ENCODE peak calls at places on chromosomes 1 and 21, in five cellular contexts. Z, W, F, L and D are unnamed samples.

GRCh38 chr1:57826535-57826934 is 402.7 kb upstream of the DAB1 start:
- DNase-seq in L (no peak), F (no peak), W (no peak), Z (no peak), D (no peak)

GRCh38 chr1:228082975-228083870 is 715 bp downstream of the ARF1 start:
- DNase-seq in L (no peak), Z (peak), F (no peak), W (no peak), D (peak)

GRCh38 chr1:59422921-59423575 is 126.2 kb downstream of the FGGY start:
- DNase-seq in Z (no peak), F (no peak), W (no peak), L (no peak), D (no peak)

GRCh38 chr1:44685218-44685617 is 10.7 kb downstream of the ARMH1 start:
- DNase-seq in L (no peak), F (no peak), W (no peak), Z (no peak), D (no peak)

GRCh38 chr1:228095161-228095560 is 8.0 kb downstream of the C1orf35 start:
- DNase-seq in W (no peak), F (no peak), L (no peak), Z (no peak), D (no peak)

GRCh38 chr21:41564871-41565281 is 56.9 kb upstream of the TMPRSS2 start:
- DNase-seq in F (no peak), W (no peak), L (peak), Z (no peak), D (no peak)

GRCh38 chr1:201740086-201740541 is 88.8 kb upstream of the IPO9 start:
- DNase-seq in Z (no peak), F (no peak), W (no peak), L (no peak), D (no peak)

GRCh38 chr1:227785094-227785811 is 30.2 kb upstream of the PRSS38 start:
- DNase-seq in W (no peak), L (no peak), Z (peak), F (no peak), D (no peak)

GRCh38 chr21:26137379-26138060 is 33.0 kb downstream of the APP start:
- DNase-seq in Z (no peak), L (no peak), F (no peak), W (no peak), D (no peak)

GRCh38 chr1:230188826-230189225 is 121.8 kb downstream of the GALNT2 start:
- DNase-seq in W (no peak), Z (no peak), F (no peak), L (no peak), D (no peak)

GRCh38 chr1:159775716-159776115 is 5.0 kb upstream of the DUSP23 start:
- DNase-seq in L (no peak), F (no peak), Z (no peak), W (no peak), D (no peak)

GRCh38 chr1:39501666-39502065 is 10.2 kb downstream of the BMP8A start:
- DNase-seq in F (no peak), Z (no peak), W (no peak), L (no peak), D (no peak)

GRCh38 chr21:38999148-38999547 is 184.1 kb downstream of the PSMG1 start:
- DNase-seq in F (no peak), Z (no peak), W (no peak), L (no peak), D (no peak)

GRCh38 chr1:214506972-214507431 is 44.4 kb downstream of the PTPN14 start:
- DNase-seq in W (peak), Z (no peak), L (peak), F (no peak), D (no peak)

GRCh38 chr1:87851490-87851889 is 522.8 kb downstream of the LMO4 start:
- DNase-seq in Z (no peak), F (no peak), W (no peak), L (no peak), D (no peak)

GRCh38 chr1:204927673-204928641 is 57.3 kb downstream of the NFASC start:
- DNase-seq in W (no peak), L (no peak), F (no peak), Z (no peak), D (no peak)

GRCh38 chr1:201686709-201687455 is 142.1 kb upstream of the IPO9 start:
- DNase-seq in Z (no peak), F (peak), W (peak), L (no peak), D (no peak)

GRCh38 chr1:181135462-181135781 is 46.9 kb downstream of the IER5 start:
- DNase-seq in F (no peak), Z (no peak), L (peak), W (no peak), D (no peak)

GRCh38 chr1:147292635-147293251 is 50.3 kb downstream of the CHD1L start:
- DNase-seq in Z (no peak), L (no peak), F (no peak), W (peak), D (no peak)

GRCh38 chr1:2866415-2867086 is 65.1 kb upstream of the TTC34 start:
- DNase-seq in W (no peak), L (no peak), Z (no peak), F (no peak), D (no peak)

GRCh38 chr1:182280521-182280920 is 111.1 kb downstream of the GLUL start:
- DNase-seq in Z (no peak), L (no peak), F (no peak), W (no peak), D (no peak)

GRCh38 chr1:235327559-235328270 is at the start of gene ARID4B:
- DNase-seq in L (no peak), F (no peak), W (no peak), Z (peak), D (no peak)

GRCh38 chr1:237197470-237198425 is 155.8 kb downstream of the RYR2 start:
- DNase-seq in F (no peak), Z (no peak), L (no peak), W (no peak), D (no peak)

GRCh38 chr1:234727018-234727757 is 117.2 kb upstream of the IRF2BP2 start:
- DNase-seq in Z (no peak), W (no peak), F (no peak), L (no peak), D (no peak)

GRCh38 chr1:38727629-38728175 is 131.9 kb downstream of the RRAGC start:
- DNase-seq in F (no peak), W (no peak), Z (no peak), L (no peak), D (no peak)

GRCh38 chr1:19448491-19449439 is 36.6 kb downstream of the CAPZB start:
- DNase-seq in L (no peak), W (peak), Z (peak), F (no peak), D (no peak)

GRCh38 chr21:44748621-44749020 is 37.2 kb upstream of the TSPEAR start:
- DNase-seq in L (no peak), Z (no peak), W (no peak), F (no peak), D (no peak)

GRCh38 chr1:180532854-180533253 is 25.9 kb upstream of the OVAAL start:
- DNase-seq in L (no peak), Z (no peak), F (no peak), W (no peak), D (no peak)

GRCh38 chr1:59972216-59972924 is 45.8 kb upstream of the CYP2J2 start:
- DNase-seq in W (no peak), Z (no peak), L (no peak), F (no peak), D (no peak)

GRCh38 chr1:203627819-203628184 is 1.2 kb downstream of the ATP2B4 start:
- DNase-seq in L (no peak), Z (peak), W (no peak), F (no peak), D (no peak)

GRCh38 chr1:109395602-109396512 is 1.9 kb downstream of the SORT1 start:
- DNase-seq in L (no peak), F (no peak), Z (no peak), W (peak), D (no peak)

GRCh38 chr1:111157425-111157824 is 17.4 kb downstream of the CEPT1 start:
- DNase-seq in Z (no peak), L (no peak), F (no peak), W (no peak), D (no peak)

GRCh38 chr1:116769561-116769977 is 15.3 kb downstream of the CD2 start:
- DNase-seq in L (no peak), Z (peak), W (no peak), F (peak), D (peak)

GRCh38 chr1:17596651-17597509 is 57.4 kb downstream of the ARHGEF10L start:
- DNase-seq in W (no peak), F (no peak), L (peak), Z (no peak), D (no peak)

GRCh38 chr1:111959436-111959835 is 30.0 kb downstream of the KCND3 start:
- DNase-seq in Z (no peak), L (no peak), W (no peak), F (no peak), D (no peak)

GRCh38 chr1:112209493-112209892 is 186.5 kb upstream of the CTTNBP2NL start:
- DNase-seq in L (no peak), F (no peak), W (no peak), Z (no peak), D (no peak)

GRCh38 chr1:93448983-93449805 is 1.3 kb downstream of the FNBP1L start:
- DNase-seq in Z (no peak), W (no peak), F (no peak), L (peak), D (no peak)

GRCh38 chr1:211352985-211353515 is 26.4 kb downstream of the TRAF5 start:
- DNase-seq in W (no peak), Z (peak), L (peak), F (no peak), D (peak)

GRCh38 chr21:27759091-27759659 is 792.3 kb upstream of the ADAMTS5 start:
- DNase-seq in F (no peak), Z (no peak), W (no peak), L (no peak), D (no peak)

GRCh38 chr1:12057940-12058687 is 5.0 kb upstream of the TNFRSF8 start:
- DNase-seq in F (no peak), W (no peak), Z (no peak), L (no peak), D (no peak)